ENCODE peak calls at places on chromosomes 6 and 20, in seven cellular contexts. M, I, N, F, Z, U and L are unnamed samples.

GRCh38 chr6:164097056-164097455 is 682.5 kb downstream of the QKI start:
- DNase-seq in M (no peak), I (no peak), N (no peak), F (no peak), Z (no peak), U (no peak), L (no peak)

GRCh38 chr20:50304883-50305635 is 114.4 kb downstream of the CEBPB start:
- DNase-seq in M (no peak), I (peak), N (no peak), F (peak), Z (no peak), U (no peak), L (no peak)

GRCh38 chr20:43833511-43834395 is 80.9 kb upstream of the TOX2 start:
- DNase-seq in M (no peak), I (no peak), N (no peak), F (no peak), Z (no peak), U (no peak), L (no peak)

GRCh38 chr20:10611357-10611756 is 62.4 kb downstream of the JAG1 start:
- DNase-seq in M (no peak), I (peak), N (no peak), F (peak), Z (peak), U (no peak), L (peak)

GRCh38 chr6:84605308-84605707 is 159.1 kb downstream of the TBX18 start:
- DNase-seq in M (no peak), I (no peak), N (no peak), F (no peak), Z (no peak), U (no peak), L (no peak)

GRCh38 chr6:37822851-37823682 is 3.5 kb downstream of the ZFAND3 start:
- DNase-seq in M (no peak), I (peak), N (peak), F (no peak), Z (peak), U (no peak), L (no peak)

GRCh38 chr6:74277749-74278148 is 581.7 kb downstream of the CD109 start:
- DNase-seq in M (no peak), I (peak), N (no peak), F (peak), Z (peak), U (no peak), L (no peak)

GRCh38 chr6:167214216-167214615 is 56.4 kb upstream of the GPR31 start:
- DNase-seq in M (no peak), I (no peak), N (no peak), F (no peak), Z (no peak), U (no peak), L (no peak)

GRCh38 chr6:6631526-6632276 is 43.2 kb downstream of the LY86 start:
- DNase-seq in M (peak), I (no peak), N (no peak), F (no peak), Z (peak), U (no peak), L (no peak)

GRCh38 chr6:44631968-44632367 is 244.5 kb downstream of the CDC5L start:
- DNase-seq in M (no peak), I (no peak), N (no peak), F (no peak), Z (no peak), U (no peak), L (no peak)

GRCh38 chr6:56156643-56157042 is 90.7 kb downstream of the COL21A1 start:
- DNase-seq in M (no peak), I (no peak), N (no peak), F (peak), Z (peak), U (no peak), L (no peak)

GRCh38 chr6:170089937-170090335 is 200.9 kb downstream of the DLL1 start:
- DNase-seq in M (no peak), I (no peak), N (no peak), F (no peak), Z (no peak), U (peak), L (no peak)

GRCh38 chr20:14444106-14444505 is 106.7 kb upstream of the FLRT3 start:
- DNase-seq in M (peak), I (no peak), N (no peak), F (no peak), Z (no peak), U (no peak), L (no peak)

GRCh38 chr6:21914121-21914973 is 320.8 kb downstream of the SOX4 start:
- DNase-seq in M (no peak), I (peak), N (peak), F (peak), Z (no peak), U (no peak), L (no peak)

GRCh38 chr6:12114055-12114503 is 102.0 kb downstream of the HIVEP1 start:
- DNase-seq in M (no peak), I (no peak), N (no peak), F (no peak), Z (no peak), U (no peak), L (peak)

GRCh38 chr6:149859368-149859767 is 4.8 kb downstream of the LRP11 start:
- DNase-seq in M (no peak), I (peak), N (no peak), F (peak), Z (no peak), U (no peak), L (no peak)

GRCh38 chr6:160093061-160093460 is 28.6 kb upstream of the SLC22A1 start:
- DNase-seq in M (no peak), I (no peak), N (no peak), F (no peak), Z (no peak), U (no peak), L (no peak)

GRCh38 chr20:39607124-39607523 is 645.0 kb downstream of the DHX35 start:
- DNase-seq in M (no peak), I (peak), N (no peak), F (no peak), Z (no peak), U (no peak), L (no peak)

GRCh38 chr20:58209652-58210397 is 18.6 kb downstream of the ANKRD60 start:
- DNase-seq in M (peak), I (peak), N (peak), F (peak), Z (peak), U (peak), L (peak)

GRCh38 chr6:139855741-139856206 is 481.3 kb upstream of the CITED2 start:
- DNase-seq in M (no peak), I (no peak), N (no peak), F (peak), Z (no peak), U (no peak), L (no peak)

GRCh38 chr6:141123497-141123896 is 1009.2 kb upstream of the GJE1 start:
- DNase-seq in M (no peak), I (no peak), N (no peak), F (no peak), Z (no peak), U (no peak), L (no peak)

GRCh38 chr20:25629816-25630499 is 6.1 kb upstream of the NANP start:
- DNase-seq in M (no peak), I (no peak), N (no peak), F (no peak), Z (no peak), U (no peak), L (no peak)

GRCh38 chr6:161141173-161141572 is 132.7 kb downstream of the AGPAT4 start:
- DNase-seq in M (no peak), I (no peak), N (no peak), F (no peak), Z (no peak), U (no peak), L (no peak)

GRCh38 chr6:14365393-14365792 is 247.8 kb downstream of the CD83 start:
- DNase-seq in M (no peak), I (no peak), N (no peak), F (peak), Z (no peak), U (no peak), L (no peak)

GRCh38 chr6:6712979-6713514 is 124.5 kb downstream of the LY86 start:
- DNase-seq in M (peak), I (no peak), N (no peak), F (no peak), Z (no peak), U (peak), L (no peak)

GRCh38 chr6:145267076-145267867 is 468.0 kb downstream of the EPM2A start:
- DNase-seq in M (no peak), I (no peak), N (no peak), F (no peak), Z (peak), U (no peak), L (no peak)

GRCh38 chr6:89433637-89434499 is 916 bp downstream of the ANKRD6 start:
- DNase-seq in M (peak), I (peak), N (peak), F (no peak), Z (no peak), U (peak), L (peak)

GRCh38 chr6:43768983-43769525 is 957 bp upstream of the VEGFA start:
- DNase-seq in M (no peak), I (no peak), N (no peak), F (peak), Z (no peak), U (no peak), L (no peak)

GRCh38 chr6:151916680-151917164 is 109.2 kb downstream of the ESR1 start:
- DNase-seq in M (no peak), I (peak), N (no peak), F (no peak), Z (peak), U (no peak), L (no peak)

GRCh38 chr20:32963176-32963575 is 41.1 kb downstream of the SUN5 start:
- DNase-seq in M (no peak), I (no peak), N (no peak), F (no peak), Z (no peak), U (peak), L (peak)

GRCh38 chr20:58479666-58480454 is 35.3 kb downstream of the APCDD1L start:
- DNase-seq in M (no peak), I (no peak), N (no peak), F (no peak), Z (no peak), U (no peak), L (no peak)

GRCh38 chr20:32749914-32750637 is 6.8 kb upstream of the COMMD7 start:
- DNase-seq in M (no peak), I (no peak), N (no peak), F (no peak), Z (no peak), U (no peak), L (no peak)

GRCh38 chr6:17972074-17972966 is 15.1 kb downstream of the KIF13A start:
- DNase-seq in M (no peak), I (no peak), N (no peak), F (no peak), Z (no peak), U (no peak), L (no peak)

GRCh38 chr6:132530293-132530974 is 7.6 kb upstream of the TAAR9 start:
- DNase-seq in M (peak), I (peak), N (peak), F (peak), Z (peak), U (peak), L (peak)

GRCh38 chr6:14732845-14733757 is 512.8 kb upstream of the JARID2 start:
- DNase-seq in M (no peak), I (peak), N (peak), F (peak), Z (peak), U (no peak), L (no peak)

DNA sequence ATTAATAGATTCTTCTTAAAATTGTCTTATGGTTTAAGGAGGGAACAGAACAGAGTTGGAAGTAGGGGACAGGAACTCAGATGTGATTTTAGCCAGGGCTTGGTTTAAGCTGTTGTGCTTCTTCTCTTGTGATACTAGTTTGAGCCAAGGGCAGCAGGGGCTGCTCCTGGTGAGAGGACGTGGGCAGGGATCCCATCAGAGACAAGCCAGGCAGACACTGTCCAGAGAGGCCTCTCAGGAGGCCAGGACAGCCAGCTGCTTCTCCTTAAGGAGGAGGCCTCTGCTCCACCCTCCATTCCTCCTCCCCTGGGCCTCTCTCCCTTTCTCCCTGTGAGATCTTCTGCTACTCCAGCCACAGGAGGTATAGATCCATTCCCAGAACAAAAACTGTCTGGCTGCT is 108.4 kb upstream of the MLN start:
- DNase-seq in M (no peak), I (no peak), N (no peak), F (no peak), Z (no peak), U (no peak), L (no peak)
- TF ChIP-seq CTCF in M (no peak), I (no peak), N (no peak), F (no peak), Z (no peak), U (no peak), L (no peak)

GRCh38 chr20:24208652-24209051 is 220.1 kb upstream of the GGTLC1 start:
- DNase-seq in M (peak), I (no peak), N (no peak), F (no peak), Z (peak), U (no peak), L (no peak)
- TF ChIP-seq CTCF in M (no peak), I (no peak), N (no peak), F (no peak), Z (no peak), U (no peak), L (no peak)

DNA sequence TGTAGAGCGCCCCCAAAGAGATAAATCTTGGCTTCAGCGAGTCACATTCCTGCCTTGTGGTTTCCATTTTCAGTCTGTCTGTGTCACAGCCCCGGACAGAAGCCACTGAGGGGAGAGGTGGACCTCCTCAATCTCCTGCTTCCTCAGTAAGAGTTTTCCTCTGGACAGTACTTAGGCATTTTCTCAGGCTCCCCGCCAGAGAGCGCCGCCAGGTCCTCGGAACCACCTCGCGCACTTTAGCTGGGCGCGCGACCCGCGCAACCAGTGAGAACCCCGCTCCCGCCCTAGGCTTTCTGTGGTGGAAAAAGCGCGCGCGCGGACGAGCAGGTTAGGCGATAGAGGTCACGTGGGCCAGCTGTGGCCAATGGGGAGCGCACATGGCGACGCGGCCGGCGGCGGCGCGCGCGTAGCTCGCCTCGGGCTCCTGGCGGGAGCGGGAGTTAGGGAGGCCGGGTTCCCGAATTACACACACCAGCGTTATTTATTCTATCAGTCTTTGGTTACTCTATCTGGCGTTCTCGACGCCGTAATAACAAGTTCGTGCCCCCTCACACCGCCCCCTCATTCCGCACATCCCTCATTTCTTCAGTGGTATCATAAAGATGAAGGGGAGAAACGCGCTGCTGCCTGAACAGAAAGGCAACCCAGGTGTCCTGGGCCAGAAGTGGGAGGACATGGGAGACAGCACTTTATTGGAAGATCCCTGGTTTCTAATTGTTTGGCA is 19.4 kb downstream of the PXT1 start:
- DNase-seq in M (peak), I (peak), N (peak), F (peak), Z (peak), U (peak), L (peak)
- TF ChIP-seq CTCF in M (peak), I (peak), N (peak), F (peak), Z (peak), U (peak), L (peak)

DNA sequence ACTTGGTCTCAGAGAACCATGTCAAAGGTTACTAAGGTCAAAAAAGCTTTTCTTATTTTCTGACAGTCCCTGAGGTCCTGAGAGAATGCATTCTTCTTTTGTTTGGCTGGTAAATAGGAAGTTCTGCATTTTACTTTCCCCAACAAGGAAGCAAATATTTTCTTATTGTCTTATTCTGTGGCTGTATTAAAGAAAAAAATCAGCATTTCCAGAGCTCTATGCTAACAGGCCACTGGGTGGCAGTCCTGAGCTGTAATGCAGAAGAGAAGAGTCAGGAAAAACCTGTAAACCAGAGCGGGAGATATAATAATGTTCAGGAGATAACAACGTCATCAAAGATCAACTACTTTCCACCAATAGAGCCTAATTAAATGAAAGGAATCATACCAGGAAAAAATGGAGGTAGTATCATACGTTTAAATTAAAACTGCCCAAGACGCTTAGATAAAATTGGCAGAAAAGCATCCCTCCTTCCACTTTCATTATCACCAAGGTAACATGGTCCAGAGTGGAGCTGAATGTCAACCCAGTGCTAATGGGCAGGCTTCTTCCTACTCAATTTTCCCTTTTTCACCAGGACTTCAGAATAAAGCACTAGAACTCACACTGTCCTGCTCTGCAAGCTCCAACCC is 55.6 kb upstream of the CARMIL1 start:
- DNase-seq in M (peak), I (peak), N (peak), F (peak), Z (peak), U (peak), L (peak)
- TF ChIP-seq CTCF in M (peak), I (peak), N (peak), F (peak), Z (peak), U (peak), L (peak)

DNA sequence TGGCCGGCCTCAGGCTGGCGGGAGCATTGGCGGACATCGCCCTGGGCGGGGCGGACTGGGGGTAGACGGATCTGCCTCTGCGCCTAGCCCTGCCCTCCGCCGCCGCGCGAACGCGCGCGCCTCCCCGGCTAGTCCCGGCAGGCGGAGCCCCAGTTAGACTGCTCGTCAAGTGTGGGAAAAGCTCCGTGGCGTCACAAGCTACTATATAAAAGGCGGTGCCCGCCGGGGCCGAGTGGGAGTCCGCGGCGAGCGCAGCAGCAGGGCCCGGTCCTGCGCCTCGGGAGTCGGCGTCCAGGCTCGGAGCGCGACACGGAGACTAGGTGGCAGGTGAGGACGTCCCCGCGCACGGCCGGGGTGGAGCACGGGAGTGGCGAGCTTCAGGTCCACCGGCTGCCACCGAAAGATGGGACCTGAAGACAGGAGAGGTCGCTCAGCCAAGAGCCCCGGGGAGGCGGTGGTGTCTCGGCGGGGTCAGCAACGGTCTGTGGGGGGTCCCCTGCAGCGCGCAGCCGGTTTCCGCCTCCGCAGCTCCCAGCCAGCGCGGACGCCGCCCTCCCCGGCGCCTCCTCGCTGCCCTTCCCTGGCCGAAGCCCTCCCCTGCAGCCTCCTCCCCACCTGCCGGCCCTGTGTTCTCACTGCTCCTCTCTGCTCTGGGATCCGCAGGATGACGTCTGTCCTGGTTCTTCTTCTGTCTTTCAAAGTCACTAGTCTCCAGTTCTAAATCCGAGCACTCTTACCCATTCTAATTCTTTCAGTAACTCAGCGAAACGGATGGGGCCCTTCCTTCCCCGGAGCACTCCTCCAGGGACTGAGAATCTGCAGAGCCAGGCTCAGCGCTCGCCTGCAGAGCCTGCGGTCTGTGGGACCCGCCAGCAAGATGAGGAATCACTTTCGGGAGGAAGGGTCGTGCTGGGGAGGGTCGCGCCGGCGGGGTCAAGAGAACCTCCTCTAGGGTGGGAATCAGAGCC is 4.3 kb upstream of the RIPK1 start:
- DNase-seq in M (peak), I (peak), N (peak), F (peak), Z (peak), U (peak), L (peak)
- TF ChIP-seq CTCF in M (no peak), I (no peak), N (no peak), F (no peak), Z (no peak), U (no peak), L (peak)